ENCODE peak calls at places on chromosomes 12 and 14, in seven cellular contexts. G, W, L, A, J, R and Q are unnamed samples.

GRCh38 chr14:32469388-32470160 is 140.5 kb downstream of the AKAP6 start:
- DNase-seq in G (peak), R (peak), W (peak), L (peak), J (peak), A (no peak), Q (no peak)

GRCh38 chr12:78732481-78732880 is 132.1 kb upstream of the SYT1 start:
- DNase-seq in W (no peak), L (no peak), A (no peak), J (no peak), R (no peak), G (no peak), Q (no peak)

GRCh38 chr14:85529803-85530574 is at the start of gene FLRT2:
- DNase-seq in R (peak), W (peak), L (peak), J (peak), A (peak), G (peak), Q (peak)

GRCh38 chr12:24895612-24896011 is 53.3 kb downstream of the BCAT1 start:
- DNase-seq in A (no peak), G (no peak), L (peak), R (no peak), W (peak), J (peak), Q (no peak)

GRCh38 chr12:64890873-64891468 is 66.5 kb downstream of the TBC1D30 start:
- DNase-seq in R (peak), L (peak), J (peak), A (peak), G (peak), W (peak), Q (no peak)

GRCh38 chr12:98355322-98355721 is 160.1 kb upstream of the TMPO start:
- DNase-seq in R (no peak), W (no peak), J (peak), A (peak), G (peak), L (no peak), Q (no peak)

GRCh38 chr12:63222582-63222981 is 71.6 kb upstream of the AVPR1A start:
- DNase-seq in R (no peak), J (no peak), L (no peak), W (no peak), G (no peak), A (no peak), Q (no peak)

GRCh38 chr14:90820958-90821357 is 4.7 kb upstream of the TTC7B start:
- DNase-seq in G (no peak), A (peak), W (no peak), J (peak), R (no peak), L (no peak), Q (no peak)

GRCh38 chr12:47377414-47378221 is 297.9 kb upstream of the AMIGO2 start:
- DNase-seq in W (peak), R (peak), A (peak), J (peak), L (peak), G (peak), Q (no peak)

GRCh38 chr12:47777151-47777550 is 4.1 kb downstream of the SLC48A1 start:
- DNase-seq in J (no peak), L (no peak), G (no peak), W (no peak), A (no peak), R (no peak), Q (no peak)

GRCh38 chr14:64971890-64972785 is at the start of gene RAB15:
- DNase-seq in A (no peak), G (peak), L (no peak), W (peak), R (peak), J (peak), Q (no peak)

GRCh38 chr12:4280351-4281163 is 7.0 kb downstream of the CCND2 start:
- DNase-seq in W (no peak), A (no peak), J (no peak), L (peak), R (no peak), G (no peak), Q (no peak)

GRCh38 chr14:77598366-77599050 is 17.9 kb downstream of the SPTLC2 start:
- DNase-seq in A (no peak), W (no peak), R (no peak), J (no peak), L (no peak), G (no peak), Q (no peak)
- H3K27ac ChIP-seq in A (no peak), W (no peak), R (no peak), J (no peak), L (peak), G (no peak), Q (no peak)

GRCh38 chr12:117970334-117970733 is 1.5 kb upstream of the KSR2 start:
- DNase-seq in G (no peak), W (no peak), L (no peak), J (no peak), R (no peak), A (no peak), Q (no peak)
- H3K27ac ChIP-seq in G (no peak), W (no peak), L (no peak), J (no peak), R (no peak), A (no peak), Q (no peak)

GRCh38 chr12:116267948-116268347 is 9.5 kb downstream of the MED13L start:
- DNase-seq in L (no peak), G (no peak), A (no peak), W (no peak), R (no peak), J (no peak), Q (no peak)

GRCh38 chr12:116266220-116266619 is 11.3 kb downstream of the MED13L start:
- DNase-seq in L (peak), W (peak), G (peak), A (no peak), J (peak), R (peak), Q (no peak)

GRCh38 chr12:116264525-116265070 is 12.9 kb downstream of the MED13L start:
- DNase-seq in R (no peak), A (no peak), W (no peak), L (no peak), G (no peak), J (no peak), Q (no peak)

GRCh38 chr12:116265361-116266128 is 11.9 kb downstream of the MED13L start:
- DNase-seq in L (no peak), G (no peak), A (no peak), J (peak), W (no peak), R (no peak), Q (no peak)

GRCh38 chr12:116266631-116267349 is 10.7 kb downstream of the MED13L start:
- DNase-seq in G (no peak), R (no peak), L (peak), A (no peak), W (peak), J (peak), Q (no peak)
- H3K27ac ChIP-seq in G (peak), R (no peak), L (no peak), A (peak), W (no peak), J (peak), Q (no peak)

GRCh38 chr12:72293701-72294100 is 21.5 kb downstream of the TRHDE start:
- DNase-seq in J (no peak), R (no peak), A (no peak), G (no peak), L (no peak), W (no peak), Q (no peak)
- H3K27ac ChIP-seq in J (no peak), R (no peak), A (no peak), G (no peak), L (no peak), W (no peak), Q (no peak)

DNA sequence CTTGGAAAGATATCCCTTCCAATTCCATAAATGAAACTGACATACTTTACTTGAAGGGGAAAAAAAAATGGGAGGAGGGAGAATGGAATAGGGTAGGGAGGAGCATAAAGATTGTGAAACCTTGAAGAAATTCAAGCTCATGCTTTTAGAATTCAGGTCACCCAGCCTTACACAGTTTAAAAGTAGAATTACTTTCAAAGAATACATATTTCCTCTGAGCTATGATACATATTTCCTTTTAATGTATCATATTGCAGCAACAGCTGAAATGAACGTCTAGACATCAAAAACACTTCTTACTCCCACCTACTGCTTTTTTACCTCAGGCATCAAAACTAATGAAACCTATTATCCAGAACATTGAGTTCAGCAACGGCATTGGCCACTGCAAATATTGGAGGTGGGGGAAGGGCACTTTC is 156.0 kb downstream of the MED13L start:
- DNase-seq in W (peak), L (peak), J (peak), G (no peak), A (no peak), R (no peak), Q (no peak)
- H3K27ac ChIP-seq in W (peak), L (no peak), J (no peak), G (peak), A (peak), R (peak), Q (no peak)

GRCh38 chr14:94867931-94868597 is 98.2 kb upstream of the GSC start:
- DNase-seq in L (no peak), J (peak), A (no peak), R (peak), W (no peak), G (no peak), Q (peak)
- H3K27ac ChIP-seq in L (no peak), J (no peak), A (no peak), R (no peak), W (no peak), G (no peak), Q (no peak)

GRCh38 chr14:92625213-92625612 is 111.6 kb downstream of the RIN3 start:
- DNase-seq in L (peak), R (no peak), W (no peak), G (peak), J (peak), A (peak), Q (no peak)
- H3K27ac ChIP-seq in L (peak), R (no peak), W (no peak), G (peak), J (peak), A (peak), Q (no peak)

DNA sequence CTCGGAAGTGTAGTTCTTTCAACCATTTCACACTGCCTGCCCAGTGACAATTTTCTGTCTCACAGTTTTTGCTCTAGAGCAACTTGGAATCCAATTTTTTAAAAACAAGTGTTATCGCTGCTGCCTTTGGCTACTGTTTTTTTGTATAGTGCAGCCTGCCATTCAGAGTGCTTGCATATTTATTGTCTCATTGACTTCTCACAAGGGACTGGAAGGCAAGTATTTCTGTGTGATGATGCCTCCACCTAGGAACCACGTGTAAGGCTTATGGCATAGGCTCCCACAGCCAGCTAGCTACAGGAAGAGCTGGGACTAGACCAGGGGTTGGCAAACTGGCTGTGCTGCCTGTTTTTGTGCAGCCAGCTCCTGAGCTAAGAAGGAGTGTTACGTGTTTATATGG is 903 bp downstream of the PARPBP start:
- DNase-seq in J (peak), W (peak), R (peak), A (peak), L (peak), G (peak), Q (no peak)
- H3K27ac ChIP-seq in J (peak), W (peak), R (peak), A (no peak), L (peak), G (peak), Q (no peak)

DNA sequence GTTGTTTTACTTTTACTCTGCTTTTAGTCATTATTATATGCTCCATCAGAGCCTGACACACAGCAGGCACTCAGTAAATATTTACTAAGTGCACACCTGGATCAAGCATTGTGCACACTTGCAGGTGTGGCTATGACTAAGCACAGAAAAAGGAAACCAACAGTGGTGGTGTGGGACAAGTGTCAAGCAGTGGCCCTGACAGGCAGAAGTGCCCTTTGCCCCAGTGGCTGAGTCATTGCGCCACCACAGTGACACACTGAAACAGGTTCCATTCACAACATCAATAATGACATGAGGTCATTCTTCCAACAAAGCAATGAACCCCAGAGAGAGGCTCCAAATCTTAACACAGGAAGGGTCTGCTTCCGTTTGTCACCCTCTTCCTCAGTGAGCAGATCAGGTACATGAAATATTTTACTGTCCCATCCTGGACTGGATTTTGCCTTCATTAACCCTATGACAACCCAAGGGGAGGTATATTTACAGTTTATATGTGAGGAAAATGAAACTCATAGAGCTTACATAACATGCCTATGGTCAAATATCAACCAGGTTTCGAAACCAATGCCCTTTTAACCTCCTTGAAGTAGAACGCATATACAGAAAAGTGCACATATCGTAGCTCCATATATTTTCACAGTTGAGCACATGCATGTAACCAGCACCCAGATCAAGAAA is 82.6 kb upstream of the GTF2A1 start:
- DNase-seq in W (no peak), L (no peak), J (no peak), R (no peak), G (no peak), A (no peak), Q (no peak)
- H3K27ac ChIP-seq in W (no peak), L (no peak), J (no peak), R (no peak), G (no peak), A (no peak), Q (no peak)

GRCh38 chr12:56299308-56299852 is 750 bp downstream of the CS start:
- DNase-seq in G (no peak), J (no peak), A (no peak), L (no peak), R (peak), W (no peak), Q (no peak)
- H3K27ac ChIP-seq in G (peak), J (peak), A (peak), L (peak), R (peak), W (peak), Q (peak)